ENCODE peak calls at places on chromosomes 11 and 22, in four cellular contexts. Q is H1, M is K562, N is HepG2. G is an unnamed sample.

GRCh38 chr11:57386178-57386945 is 4.1 kb downstream of the PRG2 start:
- DNase-seq in Q (no peak), N (no peak), M (no peak), G (no peak)

GRCh38 chr11:117868815-117869642 is 7.4 kb downstream of the FXYD6 start:
- DNase-seq in N (no peak), Q (no peak), M (no peak), G (peak)

GRCh38 chr11:84564180-84564866 is 1062.8 kb downstream of the DLG2 start:
- DNase-seq in Q (no peak), M (peak), N (peak), G (peak)

GRCh38 chr11:823441-824291 is 4.1 kb upstream of the CRACR2B start:
- DNase-seq in N (no peak), Q (no peak), M (no peak), G (no peak)

GRCh38 chr11:129849447-129850130 is 33.9 kb downstream of the TMEM45B start:
- DNase-seq in N (no peak), M (no peak), Q (no peak), G (no peak)

GRCh38 chr11:130318031-130318673 is 3.4 kb upstream of the ZBTB44 start:
- DNase-seq in Q (no peak), M (no peak), N (peak), G (no peak)

GRCh38 chr11:69442807-69443137 is 38.7 kb upstream of the LINC01488 start:
- DNase-seq in Q (no peak), N (peak), M (peak), G (peak)

GRCh38 chr22:35043251-35043931 is 22.6 kb upstream of the ISX start:
- DNase-seq in Q (no peak), N (no peak), M (peak), G (peak)

GRCh38 chr11:126658306-126659056 is 303.0 kb downstream of the ST3GAL4 start:
- DNase-seq in Q (no peak), N (no peak), M (no peak), G (no peak)

GRCh38 chr22:24101966-24102365 is 79.3 kb upstream of the SUSD2 start:
- DNase-seq in N (no peak), M (no peak), Q (no peak), G (no peak)

GRCh38 chr11:65927904-65928397 is 8.7 kb downstream of the DRAP1 start:
- DNase-seq in M (peak), N (no peak), Q (no peak), G (no peak)

GRCh38 chr11:76193219-76193618 is 13.1 kb downstream of the WNT11 start:
- DNase-seq in M (peak), Q (peak), N (no peak), G (no peak)

GRCh38 chr11:95459268-95460040 is 228.5 kb upstream of the SESN3 start:
- DNase-seq in M (no peak), Q (no peak), N (no peak), G (no peak)

GRCh38 chr11:63535734-63536133 is 874 bp upstream of the PLAAT4 start:
- DNase-seq in Q (no peak), M (peak), N (no peak), G (no peak)

GRCh38 chr11:125952973-125953372 is 7.1 kb downstream of the VSIG10L2 start:
- DNase-seq in N (no peak), M (no peak), Q (no peak), G (no peak)

GRCh38 chr22:27863001-27863400 is 56.1 kb downstream of the PITPNB start:
- DNase-seq in Q (no peak), M (no peak), N (no peak), G (no peak)

GRCh38 chr11:126636911-126637799 is 281.7 kb downstream of the ST3GAL4 start:
- DNase-seq in N (no peak), M (no peak), Q (no peak), G (no peak)

GRCh38 chr11:114987171-114987760 is 308.9 kb downstream of the NXPE2 start:
- DNase-seq in M (no peak), Q (no peak), N (no peak), G (no peak)

GRCh38 chr11:23359297-23359696 is 499.0 kb upstream of the CCDC179 start:
- DNase-seq in M (no peak), N (peak), Q (no peak), G (no peak)

GRCh38 chr11:116499396-116500001 is 273.3 kb downstream of the BUD13 start:
- DNase-seq in Q (peak), M (peak), N (peak), G (peak)

GRCh38 chr22:46092011-46092410 is 58.3 kb upstream of the PPARA start:
- DNase-seq in M (no peak), Q (no peak), N (no peak), G (no peak)

GRCh38 chr11:69583068-69583467 is 57.9 kb upstream of the CCND1 start:
- DNase-seq in N (no peak), Q (no peak), M (no peak), G (no peak)

GRCh38 chr11:33347490-33348125 is 90.4 kb downstream of the HIPK3 start:
- DNase-seq in M (no peak), Q (no peak), N (no peak), G (no peak)

GRCh38 chr11:21323617-21324016 is 654.2 kb downstream of the NELL1 start:
- DNase-seq in M (no peak), N (no peak), Q (no peak), G (peak)

GRCh38 chr11:134153147-134153905 is 70.4 kb downstream of the NCAPD3 start:
- DNase-seq in Q (no peak), N (no peak), M (no peak), G (no peak)

GRCh38 chr11:134519788-134520187 is 107.7 kb upstream of the B3GAT1 start:
- DNase-seq in N (no peak), M (no peak), Q (no peak), G (no peak)

GRCh38 chr11:69972351-69972802 is 105.7 kb upstream of the ANO1 start:
- DNase-seq in Q (no peak), M (no peak), N (no peak), G (no peak)

GRCh38 chr11:11167806-11168205 is 185.2 kb downstream of the CSNK2A3 start:
- DNase-seq in N (no peak), Q (no peak), M (no peak), G (no peak)

GRCh38 chr22:42673898-42674390 is 24.8 kb upstream of the CYB5R3 start:
- DNase-seq in Q (no peak), M (no peak), N (peak), G (peak)

GRCh38 chr22:42676059-42676607 is 26.9 kb upstream of the CYB5R3 start:
- DNase-seq in Q (no peak), N (no peak), M (no peak), G (no peak)

GRCh38 chr22:42664976-42665831 is 16.0 kb upstream of the CYB5R3 start:
- DNase-seq in M (no peak), N (no peak), Q (no peak), G (no peak)

DNA sequence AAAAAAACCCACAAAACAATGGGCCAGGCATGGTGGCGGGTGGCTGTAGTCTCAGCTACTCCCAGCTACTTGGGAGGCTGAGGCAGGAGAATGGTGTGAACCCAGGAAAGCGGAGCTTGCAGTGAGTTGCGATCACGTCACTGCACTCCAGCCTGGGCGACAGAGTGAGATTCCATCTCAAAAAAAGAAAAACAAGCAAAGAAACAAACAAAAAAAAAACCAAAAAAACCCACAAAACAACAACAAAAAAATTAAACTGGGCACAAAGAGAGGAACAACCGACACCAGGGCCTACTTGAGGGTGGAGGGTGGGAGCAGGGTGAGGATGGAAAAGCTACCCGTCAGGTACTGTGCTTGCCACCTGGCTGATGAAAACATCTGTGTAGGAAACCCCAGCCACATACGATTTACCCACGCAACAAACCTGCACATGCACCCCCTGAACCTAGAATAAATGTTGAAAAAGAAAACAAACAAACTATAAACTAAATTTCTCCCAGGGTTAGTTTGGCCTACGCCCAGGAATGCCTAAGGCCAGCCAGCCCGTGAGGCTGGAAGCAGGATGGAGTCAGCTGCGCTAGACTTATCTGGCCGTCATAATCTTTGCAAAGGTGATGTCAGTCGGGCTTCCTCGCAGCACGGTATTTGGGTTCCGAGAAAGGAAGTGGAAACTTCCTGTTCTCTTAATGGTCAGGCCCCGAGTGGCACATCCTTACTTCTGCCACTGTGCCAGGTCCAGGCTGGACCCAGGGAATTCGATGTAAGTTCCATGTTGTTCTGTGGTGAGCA is 21.9 kb upstream of the CYB5R3 start:
- DNase-seq in M (no peak), Q (no peak), N (no peak), G (no peak)
- TF ChIP-seq POLR2AphosphoS5 in M (no peak), Q (no peak), N (no peak), G (no peak)

GRCh38 chr11:2379471-2380174 is 2.5 kb downstream of the CD81 start:
- DNase-seq in M (no peak), N (no peak), Q (no peak), G (no peak)
- TF ChIP-seq CREB1 in M (no peak), N (no peak), Q (no peak), G (no peak)

DNA sequence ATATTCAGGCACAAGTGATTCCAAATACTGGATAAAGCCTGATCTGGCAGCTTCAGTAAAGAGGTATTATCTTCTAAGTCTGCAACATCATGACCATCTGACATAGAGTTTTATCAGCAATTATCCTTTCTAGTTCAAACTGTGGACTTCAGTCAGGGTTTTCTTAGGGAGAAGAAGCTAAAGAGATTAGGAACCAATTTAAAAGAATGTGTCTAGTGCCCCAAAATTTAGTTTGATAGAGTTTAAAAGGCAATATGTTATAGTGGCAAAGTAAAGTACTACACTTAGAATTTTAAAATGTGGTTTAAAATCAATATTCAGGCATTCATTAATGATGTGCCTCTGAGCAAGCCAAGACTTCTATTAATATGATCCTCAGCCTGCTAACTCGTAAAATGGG is 5.4 kb downstream of the PAK1 start:
- DNase-seq in Q (no peak), N (no peak), M (no peak), G (no peak)
- TF ChIP-seq CTCF in Q (no peak), N (no peak), M (no peak), G (no peak)

DNA sequence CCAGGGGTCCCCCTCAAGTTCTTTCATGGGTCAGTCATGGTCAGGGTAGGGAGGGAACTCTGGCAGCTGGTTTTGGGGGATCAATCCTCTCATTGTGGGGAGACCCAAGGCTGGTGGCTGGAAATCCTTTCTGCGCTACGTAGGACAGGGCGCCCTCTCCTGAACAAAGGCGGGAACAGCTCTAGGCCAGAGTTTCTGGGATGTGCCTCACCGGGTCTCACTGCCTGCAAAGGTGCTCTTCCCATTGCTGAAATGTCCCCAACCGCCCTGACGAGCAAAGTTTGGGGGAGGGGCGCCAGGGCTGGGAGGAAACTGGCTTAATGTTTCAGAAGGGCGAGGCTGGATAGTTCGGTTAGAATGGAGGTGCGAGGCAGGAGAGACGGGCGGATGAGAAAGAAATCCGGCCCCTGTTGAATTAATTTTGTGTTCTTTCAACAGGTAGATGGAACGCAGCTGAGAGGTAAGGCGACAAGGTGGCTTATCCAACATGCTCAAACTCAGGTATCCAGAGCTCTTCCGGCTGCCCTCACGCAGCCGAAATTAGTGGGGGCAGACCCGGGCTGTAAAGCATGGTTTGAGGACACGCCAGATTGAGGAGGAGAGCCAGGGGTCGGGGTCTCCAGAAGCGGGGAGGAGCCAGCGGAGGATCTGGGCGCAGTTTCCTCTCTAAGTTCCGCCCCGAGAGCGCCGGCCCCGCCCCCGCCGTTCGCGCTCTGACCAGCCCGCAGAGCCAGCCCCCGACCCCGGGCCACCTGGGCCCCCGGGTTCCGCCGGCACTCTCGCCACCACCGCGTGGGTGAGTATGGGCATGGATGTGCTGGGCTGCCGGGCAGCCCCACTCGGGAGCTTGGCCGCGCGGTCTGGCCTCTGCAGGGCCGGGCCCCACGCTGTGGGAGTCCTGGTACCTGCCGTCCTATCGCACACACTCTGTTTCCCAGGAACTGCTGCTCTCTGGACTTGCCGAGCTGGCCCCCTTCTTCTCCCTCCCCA is at the start of gene PGAP2:
- DNase-seq in N (peak), Q (peak), M (peak), G (peak)
- TF ChIP-seq POLR2AphosphoS5 in N (peak), Q (no peak), M (no peak), G (peak)

GRCh38 chr11:120013325-120014250 is 124.3 kb downstream of the TRIM29 start:
- DNase-seq in M (peak), N (peak), Q (peak), G (peak)
- TF ChIP-seq CREB1 in M (no peak), N (no peak), Q (no peak), G (no peak)

GRCh38 chr11:8357891-8358566 is 94.4 kb upstream of the LMO1 start:
- DNase-seq in M (no peak), Q (no peak), N (no peak), G (peak)

GRCh38 chr11:8357505-8357888 is 93.8 kb upstream of the LMO1 start:
- DNase-seq in M (no peak), Q (peak), N (no peak), G (peak)

GRCh38 chr11:8356216-8356615 is 92.5 kb upstream of the LMO1 start:
- DNase-seq in M (no peak), N (no peak), Q (no peak), G (no peak)

GRCh38 chr11:8355418-8355742 is 91.7 kb upstream of the LMO1 start:
- DNase-seq in N (no peak), Q (no peak), M (no peak), G (no peak)

DNA sequence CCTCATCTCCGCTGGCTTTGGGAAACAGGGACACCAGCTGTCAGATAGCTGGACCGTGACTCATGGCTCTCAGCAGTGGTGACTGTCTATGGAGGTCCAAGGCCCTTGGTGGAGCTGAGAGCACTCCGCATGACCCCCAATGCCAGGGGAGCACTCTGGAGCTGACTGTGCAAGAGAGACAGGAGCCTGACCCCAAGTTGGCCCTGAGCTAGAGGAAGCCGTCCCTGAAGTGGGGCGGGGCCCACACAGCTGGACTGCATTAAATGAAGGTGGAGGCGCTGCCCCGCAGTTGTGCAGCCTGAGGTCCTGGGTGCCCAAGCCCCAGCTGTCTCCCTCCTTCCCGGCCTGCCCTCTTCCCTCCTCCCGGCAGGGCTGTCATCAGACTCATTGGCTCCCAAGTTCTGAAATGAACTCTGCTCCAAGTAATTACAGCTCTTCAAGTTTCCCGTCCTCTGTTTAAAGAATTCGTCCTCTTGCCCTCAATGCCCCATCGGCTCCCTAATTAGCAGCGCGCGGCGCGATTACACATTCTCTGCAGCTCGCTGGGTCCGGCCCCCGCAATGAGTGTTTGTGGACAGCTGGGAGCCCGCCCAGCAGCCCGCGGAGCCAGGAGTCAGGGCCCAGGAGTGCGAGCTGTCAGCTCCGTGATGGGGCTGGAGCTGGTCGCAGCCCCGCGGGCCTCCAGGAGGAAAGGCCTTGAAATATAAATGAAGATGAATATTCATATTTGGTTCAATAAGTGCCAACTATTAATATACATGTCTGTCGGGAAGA is 93.2 kb upstream of the LMO1 start:
- DNase-seq in M (no peak), N (no peak), Q (no peak), G (no peak)
- TF ChIP-seq CTCF in M (no peak), N (no peak), Q (no peak), G (no peak)

GRCh38 chr11:59187587-59187986 is 15.7 kb downstream of the DTX4 start:
- DNase-seq in N (no peak), Q (no peak), M (no peak), G (no peak)
- TF ChIP-seq POLR2AphosphoS5 in N (no peak), Q (no peak), M (no peak), G (no peak)

GRCh38 chr22:22769434-22770279 is 118.0 kb upstream of the IGLL5 start:
- DNase-seq in M (no peak), Q (no peak), N (no peak), G (no peak)

GRCh38 chr22:22768885-22769284 is 118.7 kb upstream of the IGLL5 start:
- DNase-seq in N (no peak), M (no peak), Q (no peak), G (no peak)

GRCh38 chr22:22770881-22771280 is 116.7 kb upstream of the IGLL5 start:
- DNase-seq in M (no peak), Q (no peak), N (no peak), G (no peak)

GRCh38 chr22:22771696-22772377 is 115.8 kb upstream of the IGLL5 start:
- DNase-seq in M (no peak), N (no peak), Q (no peak), G (no peak)

DNA sequence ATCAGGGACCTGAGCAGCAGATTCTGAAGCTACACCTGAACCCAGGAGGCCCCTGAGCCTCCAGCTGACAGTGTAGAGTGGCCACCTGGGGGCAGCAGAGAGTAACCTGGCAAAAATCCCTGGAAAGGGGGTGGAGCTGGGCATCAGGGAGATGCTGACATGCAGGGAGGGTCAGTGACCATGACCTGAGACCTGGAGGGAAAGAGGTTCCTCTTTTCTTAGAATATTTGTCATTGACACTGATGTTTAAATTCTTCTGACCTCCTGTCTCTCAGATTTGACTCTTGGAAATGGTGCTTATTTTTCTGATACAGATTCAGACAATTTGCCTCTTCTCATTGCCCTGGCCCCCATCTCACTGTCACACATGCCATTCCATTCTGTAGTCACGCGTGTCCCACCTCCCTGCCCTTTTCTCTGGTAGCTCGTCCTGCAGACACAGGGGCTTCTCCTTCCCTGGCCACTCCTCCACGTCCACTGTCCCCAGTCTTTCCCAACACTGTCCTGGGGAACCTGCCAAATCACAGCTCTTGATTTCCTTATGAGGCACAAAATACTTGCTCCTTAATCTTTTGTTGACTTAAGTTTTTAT is 117.2 kb upstream of the IGLL5 start:
- DNase-seq in N (peak), M (peak), Q (peak), G (peak)
- TF ChIP-seq CREB1 in N (no peak), M (no peak), Q (no peak), G (no peak)

G was measured in GM23338.